ENCODE peak calls at places on chromosomes 5 and 9, in nine cellular contexts. A is breast epithelium, T is endodermal cell, M is fibroblast of lung, D is pancreas, J is right atrium auricular region, G is lower lobe of right lung, I is uterus, P is heart left ventricle. U is an unnamed sample. For H3K9me3, the result is how much of the 10 kb centered on the place peaks cover.

GRCh38 chr9:95481000-95481399 is 35.8 kb downstream of the PTCH1 start:
- DNase-seq in A (no peak), G (no peak), D (no peak), J (no peak), P (no peak), M (peak), T (no peak), I (no peak), U (no peak)

GRCh38 chr5:60698316-60698715 is 1.6 kb downstream of the DEPDC1B start:
- DNase-seq in J (no peak), P (no peak), M (no peak), A (no peak), D (no peak), G (no peak), T (no peak), I (no peak), U (no peak)

GRCh38 chr5:72013741-72014703 is 93.3 kb upstream of the MAP1B start:
- DNase-seq in M (peak), P (no peak), J (no peak), A (no peak), D (no peak), I (no peak), G (no peak), T (no peak), U (no peak)

GRCh38 chr5:757931-758697 is 26.4 kb downstream of the ZDHHC11B start:
- DNase-seq in I (peak), D (peak), T (peak), A (peak), P (peak), J (peak), M (no peak), G (peak), U (peak)

GRCh38 chr9:82148849-82149544 is 160.4 kb downstream of the SPATA31D1 start:
- DNase-seq in A (no peak), P (no peak), G (no peak), I (no peak), J (no peak), T (no peak), M (peak), D (no peak), U (no peak)

GRCh38 chr5:105953616-105954015 is 1717.1 kb downstream of the EFNA5 start:
- DNase-seq in D (no peak), A (no peak), G (no peak), T (no peak), P (no peak), I (no peak), J (no peak), M (no peak), U (no peak)

GRCh38 chr9:94929373-94929764 is 202.9 kb downstream of the AOPEP start:
- DNase-seq in D (no peak), A (no peak), I (no peak), P (peak), J (no peak), T (no peak), M (peak), G (no peak), U (no peak)

GRCh38 chr5:52987711-52988329 is 1.3 kb upstream of the ITGA2 start:
- DNase-seq in J (no peak), G (no peak), D (no peak), I (no peak), A (no peak), M (peak), T (no peak), P (no peak), U (no peak)

GRCh38 chr5:75522025-75522424 is 10.3 kb downstream of the POLK start:
- DNase-seq in A (no peak), I (no peak), M (peak), T (no peak), G (no peak), D (no peak), J (no peak), P (no peak), U (no peak)

GRCh38 chr9:89400398-89401116 is 82.3 kb downstream of the SECISBP2 start:
- DNase-seq in J (no peak), M (no peak), D (no peak), T (no peak), I (no peak), A (no peak), P (no peak), G (no peak), U (no peak)

GRCh38 chr5:179239256-179240135 is 105.8 kb downstream of the ADAMTS2 start:
- DNase-seq in T (peak), J (peak), D (no peak), A (peak), M (no peak), I (peak), P (no peak), G (no peak), U (no peak)

GRCh38 chr5:177306674-177307543 is 3.3 kb downstream of the PRELID1 start:
- DNase-seq in G (no peak), M (no peak), I (no peak), T (peak), A (no peak), P (peak), J (peak), D (no peak), U (no peak)

GRCh38 chr9:101072259-101072658 is 43.7 kb downstream of the PLPPR1 start:
- DNase-seq in P (no peak), T (no peak), M (no peak), J (no peak), D (no peak), I (no peak), G (no peak), A (no peak), U (no peak)

GRCh38 chr5:74766348-74766886 is 500 bp downstream of the GFM2 start:
- DNase-seq in I (no peak), D (no peak), P (no peak), G (no peak), J (no peak), M (peak), A (no peak), T (no peak), U (no peak)

GRCh38 chr5:170219615-170220014 is 13.2 kb upstream of the C5orf58 start:
- DNase-seq in J (no peak), A (no peak), M (peak), P (no peak), D (no peak), T (no peak), G (no peak), I (no peak), U (no peak)

GRCh38 chr5:73278693-73279092 is 105.7 kb downstream of the TMEM174 start:
- DNase-seq in I (no peak), G (peak), T (no peak), M (no peak), A (peak), J (no peak), P (no peak), D (peak), U (no peak)

GRCh38 chr9:127444283-127444920 is 6.8 kb downstream of the RPL12 start:
- DNase-seq in J (no peak), D (no peak), P (no peak), I (no peak), G (no peak), T (peak), M (no peak), A (no peak), U (no peak)

GRCh38 chr5:32225445-32225844 is 51.3 kb upstream of the GOLPH3 start:
- DNase-seq in T (no peak), D (no peak), P (peak), A (no peak), G (no peak), J (no peak), M (peak), I (peak), U (no peak)

GRCh38 chr5:32303755-32304120 is 9.0 kb downstream of the MTMR12 start:
- DNase-seq in M (no peak), G (no peak), T (no peak), A (no peak), P (no peak), D (no peak), I (no peak), J (no peak), U (no peak)

GRCh38 chr5:159444441-159445082 is 114.3 kb upstream of the IL12B start:
- DNase-seq in A (no peak), J (no peak), D (no peak), I (no peak), T (peak), M (peak), P (no peak), G (no peak), U (no peak)

GRCh38 chr5:14225173-14225834 is 82.2 kb downstream of the TRIO start:
- DNase-seq in P (no peak), A (no peak), G (no peak), I (no peak), T (no peak), M (no peak), D (no peak), J (no peak), U (no peak)

GRCh38 chr9:115340314-115340713 is 222.4 kb upstream of the TNC start:
- DNase-seq in D (no peak), T (peak), A (no peak), P (no peak), I (no peak), M (no peak), J (no peak), G (no peak), U (peak)

GRCh38 chr5:26482817-26483375 is 555.5 kb downstream of the CDH9 start:
- DNase-seq in T (peak), J (no peak), I (no peak), P (no peak), M (peak), A (no peak), G (no peak), D (no peak), U (peak)

GRCh38 chr9:111622626-111623025 is 8.5 kb upstream of the DNAJC25 start:
- DNase-seq in G (peak), I (no peak), M (peak), A (no peak), P (no peak), T (no peak), D (no peak), J (peak), U (no peak)

GRCh38 chr9:85212887-85213286 is 528.9 kb downstream of the AGTPBP1 start:
- DNase-seq in A (no peak), I (no peak), G (no peak), T (no peak), P (no peak), M (peak), D (no peak), J (no peak), U (no peak)

GRCh38 chr9:91532325-91532724 is 108.7 kb upstream of the NFIL3 start:
- DNase-seq in D (no peak), P (no peak), A (no peak), G (no peak), M (peak), I (no peak), T (no peak), J (no peak), U (no peak)

GRCh38 chr5:59335544-59335943 is 558.0 kb downstream of the PDE4D start:
- DNase-seq in G (no peak), T (no peak), A (no peak), P (no peak), M (no peak), D (no peak), J (no peak), I (no peak), U (no peak)

GRCh38 chr9:97556721-97557605 is 55.5 kb downstream of the TMOD1 start:
- DNase-seq in I (peak), P (peak), M (no peak), A (no peak), T (no peak), G (no peak), J (peak), D (no peak), U (no peak)

GRCh38 chr5:157216395-157217142 is 35.9 kb downstream of the ITK start:
- DNase-seq in D (no peak), A (no peak), J (no peak), G (no peak), P (no peak), T (no peak), M (no peak), I (no peak), U (no peak)

GRCh38 chr9:134558124-134558805 is 83.3 kb upstream of the COL5A1 start:
- DNase-seq in P (peak), G (peak), A (peak), D (no peak), J (no peak), M (no peak), T (peak), I (no peak), U (no peak)

GRCh38 chr9:134559013-134559412 is 82.6 kb upstream of the COL5A1 start:
- DNase-seq in G (no peak), T (peak), I (peak), A (peak), M (no peak), D (no peak), J (no peak), P (no peak), U (no peak)

GRCh38 chr9:134557331-134557730 is 84.3 kb upstream of the COL5A1 start:
- DNase-seq in T (peak), I (peak), J (no peak), M (no peak), D (no peak), A (peak), P (peak), G (no peak), U (no peak)

GRCh38 chr9:134554750-134555655 is 86.6 kb upstream of the COL5A1 start:
- DNase-seq in D (no peak), G (no peak), M (peak), J (no peak), I (no peak), A (no peak), T (peak), P (no peak), U (peak)

GRCh38 chr9:134556531-134557068 is 85.0 kb upstream of the COL5A1 start:
- DNase-seq in M (no peak), D (no peak), G (no peak), T (peak), P (no peak), J (no peak), A (peak), I (no peak), U (no peak)
- H3K9me3 ChIP-seq in M (under half), D (under half), G (under half), T (under half), P (under half), J (under half), A (under half), I (under half), U (under half)

GRCh38 chr9:29866556-29866955 is 2293.3 kb upstream of the C9orf72 start:
- DNase-seq in I (no peak), J (no peak), G (no peak), D (no peak), P (no peak), T (no peak), M (no peak), A (no peak), U (no peak)
- TF ChIP-seq CTCF in I (no peak), J (no peak), G (no peak), D (no peak), P (no peak), T (no peak), M (no peak), A (no peak), U (no peak)

GRCh38 chr9:119370816-119371215 is 1.6 kb upstream of the BRINP1 start:
- DNase-seq in G (no peak), I (no peak), P (peak), T (peak), D (peak), J (no peak), A (no peak), M (peak), U (peak)
- H3K4me3 ChIP-seq in G (no peak), I (no peak), P (no peak), T (no peak), D (no peak), J (no peak), A (no peak), M (no peak), U (no peak)

GRCh38 chr5:44795496-44795895 is 13.3 kb upstream of the MRPS30 start:
- DNase-seq in I (no peak), M (no peak), D (no peak), P (no peak), A (no peak), G (no peak), T (no peak), J (no peak), U (no peak)
- H3K9me3 ChIP-seq in I (under half), M (under half), D (under half), P (under half), A (under half), G (under half), T (half or more), J (under half), U (under half)

GRCh38 chr5:146906803-146907202 is 28.2 kb upstream of the PPP2R2B start:
- DNase-seq in T (peak), G (no peak), I (no peak), A (no peak), J (no peak), D (no peak), P (no peak), M (peak), U (peak)
- TF ChIP-seq CTCF in T (peak), G (no peak), I (no peak), A (no peak), J (no peak), D (no peak), P (no peak), M (no peak), U (peak)

GRCh38 chr9:20618361-20618799 is 3.9 kb downstream of the MLLT3 start:
- DNase-seq in P (peak), T (no peak), M (peak), I (no peak), G (no peak), J (no peak), D (peak), A (no peak), U (no peak)
- H3K4me3 ChIP-seq in P (no peak), T (no peak), M (no peak), I (no peak), G (no peak), J (no peak), D (no peak), A (no peak), U (no peak)

U was measured in WERI-Rb-1.